ENCODE peak calls at places on chromosome 9, in five cellular contexts. One of them, this sample, is unnamed.

GRCh38 chr9:136327313-136327971 is at the start of gene GPSM1:
- DNase-seq in DMS153: no peak
- DNase-seq in psoas muscle: no peak
- DNase-seq in WTC11: no peak
- DNase-seq in fibroblast of mammary gland: peak
- DNase-seq in this sample: peak

GRCh38 chr9:116271991-116272390 is 118.4 kb downstream of the PAPPA start:
- DNase-seq in DMS153: no peak
- DNase-seq in psoas muscle: no peak
- DNase-seq in WTC11: peak
- DNase-seq in fibroblast of mammary gland: no peak
- DNase-seq in this sample: no peak

GRCh38 chr9:100473271-100474081 is 527 bp downstream of the TMEFF1 start:
- DNase-seq in DMS153: no peak
- DNase-seq in psoas muscle: peak
- DNase-seq in WTC11: peak
- DNase-seq in fibroblast of mammary gland: peak
- DNase-seq in this sample: peak

GRCh38 chr9:120386390-120387131 is 193.4 kb downstream of the CDK5RAP2 start:
- DNase-seq in DMS153: peak
- DNase-seq in psoas muscle: no peak
- DNase-seq in WTC11: no peak
- DNase-seq in fibroblast of mammary gland: peak
- DNase-seq in this sample: no peak

GRCh38 chr9:134179918-134180785 is 15.8 kb upstream of the RNU6ATAC start:
- DNase-seq in DMS153: no peak
- DNase-seq in psoas muscle: no peak
- DNase-seq in WTC11: no peak
- DNase-seq in fibroblast of mammary gland: no peak
- DNase-seq in this sample: peak

GRCh38 chr9:89153618-89154017 is 25.0 kb downstream of the SHC3 start:
- DNase-seq in DMS153: no peak
- DNase-seq in psoas muscle: no peak
- DNase-seq in WTC11: no peak
- DNase-seq in fibroblast of mammary gland: peak
- DNase-seq in this sample: no peak

GRCh38 chr9:127199001-127199791 is 65.4 kb upstream of the GARNL3 start:
- DNase-seq in DMS153: peak
- DNase-seq in psoas muscle: peak
- DNase-seq in WTC11: peak
- DNase-seq in fibroblast of mammary gland: peak
- DNase-seq in this sample: peak

GRCh38 chr9:121773954-121774714 is 122.7 kb downstream of the DAB2IP start:
- DNase-seq in DMS153: no peak
- DNase-seq in psoas muscle: no peak
- DNase-seq in WTC11: no peak
- DNase-seq in fibroblast of mammary gland: no peak
- DNase-seq in this sample: peak

GRCh38 chr9:13141629-13142028 is 137.9 kb downstream of the MPDZ start:
- DNase-seq in DMS153: peak
- DNase-seq in psoas muscle: no peak
- DNase-seq in WTC11: no peak
- DNase-seq in fibroblast of mammary gland: no peak
- DNase-seq in this sample: no peak

GRCh38 chr9:1320041-1320440 is 269.9 kb downstream of the DMRT2 start:
- DNase-seq in DMS153: no peak
- DNase-seq in psoas muscle: no peak
- DNase-seq in WTC11: no peak
- DNase-seq in fibroblast of mammary gland: no peak
- DNase-seq in this sample: no peak

GRCh38 chr9:69056416-69056815 is 20.9 kb downstream of the FXN start:
- DNase-seq in DMS153: no peak
- DNase-seq in psoas muscle: no peak
- DNase-seq in WTC11: no peak
- DNase-seq in fibroblast of mammary gland: peak
- DNase-seq in this sample: peak

GRCh38 chr9:73869261-73869660 is 627.9 kb upstream of the RORB start:
- DNase-seq in DMS153: peak
- DNase-seq in psoas muscle: no peak
- DNase-seq in WTC11: no peak
- DNase-seq in fibroblast of mammary gland: peak
- DNase-seq in this sample: no peak

GRCh38 chr9:20508242-20508641 is 114.1 kb downstream of the MLLT3 start:
- DNase-seq in DMS153: no peak
- DNase-seq in psoas muscle: no peak
- DNase-seq in WTC11: no peak
- DNase-seq in fibroblast of mammary gland: no peak
- DNase-seq in this sample: no peak

GRCh38 chr9:121735065-121735791 is 83.8 kb downstream of the DAB2IP start:
- DNase-seq in DMS153: no peak
- DNase-seq in psoas muscle: no peak
- DNase-seq in WTC11: peak
- DNase-seq in fibroblast of mammary gland: peak
- DNase-seq in this sample: no peak

GRCh38 chr9:100324594-100325200 is 28.0 kb downstream of the TEX10 start:
- DNase-seq in DMS153: no peak
- DNase-seq in psoas muscle: no peak
- DNase-seq in WTC11: no peak
- DNase-seq in fibroblast of mammary gland: peak
- DNase-seq in this sample: no peak

GRCh38 chr9:75229605-75230332 is 141.5 kb downstream of the OSTF1 start:
- DNase-seq in DMS153: no peak
- DNase-seq in psoas muscle: no peak
- DNase-seq in WTC11: no peak
- DNase-seq in fibroblast of mammary gland: peak
- DNase-seq in this sample: no peak

GRCh38 chr9:122087406-122088200 is 5.5 kb downstream of the TTLL11 start:
- DNase-seq in DMS153: no peak
- DNase-seq in psoas muscle: no peak
- DNase-seq in WTC11: no peak
- DNase-seq in fibroblast of mammary gland: peak
- DNase-seq in this sample: no peak

GRCh38 chr9:124008307-124008854 is 3.2 kb upstream of the LHX2 start:
- DNase-seq in DMS153: peak
- DNase-seq in psoas muscle: no peak
- DNase-seq in WTC11: peak
- DNase-seq in fibroblast of mammary gland: no peak
- DNase-seq in this sample: no peak

GRCh38 chr9:112377087-112377486 is 2.8 kb upstream of the HSDL2 start:
- DNase-seq in DMS153: no peak
- DNase-seq in psoas muscle: no peak
- DNase-seq in WTC11: no peak
- DNase-seq in fibroblast of mammary gland: no peak
- DNase-seq in this sample: no peak

GRCh38 chr9:101727621-101728524 is 10.6 kb downstream of the GRIN3A start:
- DNase-seq in DMS153: no peak
- DNase-seq in psoas muscle: no peak
- DNase-seq in WTC11: peak
- DNase-seq in fibroblast of mammary gland: peak
- DNase-seq in this sample: no peak

GRCh38 chr9:22650145-22650544 is 203.5 kb downstream of the DMRTA1 start:
- DNase-seq in DMS153: no peak
- DNase-seq in psoas muscle: no peak
- DNase-seq in WTC11: no peak
- DNase-seq in fibroblast of mammary gland: peak
- DNase-seq in this sample: no peak

GRCh38 chr9:78927099-78927940 is 630.4 kb downstream of the PSAT1 start:
- DNase-seq in DMS153: no peak
- DNase-seq in psoas muscle: no peak
- DNase-seq in WTC11: no peak
- DNase-seq in fibroblast of mammary gland: no peak
- DNase-seq in this sample: no peak

GRCh38 chr9:117434568-117434967 is 19.7 kb upstream of the ASTN2 start:
- DNase-seq in DMS153: no peak
- DNase-seq in psoas muscle: no peak
- DNase-seq in WTC11: no peak
- DNase-seq in fibroblast of mammary gland: no peak
- DNase-seq in this sample: no peak

GRCh38 chr9:37174247-37174646 is 53.9 kb downstream of the ZCCHC7 start:
- DNase-seq in DMS153: no peak
- DNase-seq in psoas muscle: no peak
- DNase-seq in WTC11: no peak
- DNase-seq in fibroblast of mammary gland: peak
- DNase-seq in this sample: no peak

GRCh38 chr9:8338249-8338721 is 538.7 kb upstream of the DMAC1 start:
- DNase-seq in DMS153: no peak
- DNase-seq in psoas muscle: no peak
- DNase-seq in WTC11: no peak
- DNase-seq in fibroblast of mammary gland: peak
- DNase-seq in this sample: no peak

GRCh38 chr9:133738039-133738805 is at the start of gene SARDH:
- DNase-seq in DMS153: no peak
- DNase-seq in psoas muscle: peak
- DNase-seq in WTC11: peak
- DNase-seq in fibroblast of mammary gland: peak
- DNase-seq in this sample: peak

GRCh38 chr9:38419216-38419615 is 5.0 kb downstream of the IGFBPL1 start:
- DNase-seq in DMS153: no peak
- DNase-seq in psoas muscle: no peak
- DNase-seq in WTC11: no peak
- DNase-seq in fibroblast of mammary gland: no peak
- DNase-seq in this sample: no peak

GRCh38 chr9:16238730-16239129 is 631.7 kb downstream of the BNC2 start:
- DNase-seq in DMS153: no peak
- DNase-seq in psoas muscle: no peak
- DNase-seq in WTC11: no peak
- DNase-seq in fibroblast of mammary gland: peak
- DNase-seq in this sample: no peak

GRCh38 chr9:101087426-101087825 is 58.9 kb downstream of the PLPPR1 start:
- DNase-seq in DMS153: peak
- DNase-seq in psoas muscle: no peak
- DNase-seq in WTC11: no peak
- DNase-seq in fibroblast of mammary gland: no peak
- DNase-seq in this sample: no peak

GRCh38 chr9:133334161-133334560 is 1.8 kb downstream of the SURF6 start:
- DNase-seq in DMS153: no peak
- DNase-seq in psoas muscle: peak
- DNase-seq in WTC11: peak
- DNase-seq in fibroblast of mammary gland: no peak
- DNase-seq in this sample: peak

GRCh38 chr9:71285191-71285656 is 163.8 kb upstream of the TRPM3 start:
- DNase-seq in DMS153: peak
- DNase-seq in psoas muscle: no peak
- DNase-seq in WTC11: peak
- DNase-seq in fibroblast of mammary gland: peak
- DNase-seq in this sample: no peak